ENCODE peak calls at places on chromosomes 3 and 15, in seven cellular contexts. J is upper lobe of right lung, M is endothelial cell of umbilical vein, I is ovary, U is A549, V is Peyer's patch, W is IMR-90. S is an unnamed sample.

GRCh38 chr15:59999064-59999377 is 5.1 kb upstream of the FOXB1 start:
- DNase-seq in U (no peak), V (no peak), W (no peak), I (no peak), J (no peak), M (no peak), S (no peak)

GRCh38 chr3:130111185-130111864 is 29.7 kb downstream of the ALG1L2 start:
- DNase-seq in J (peak), I (peak), U (peak), V (peak), W (peak), M (peak), S (peak)

GRCh38 chr15:56967336-56967735 is 48.9 kb downstream of the TCF12 start:
- DNase-seq in W (no peak), I (no peak), U (no peak), J (no peak), V (no peak), M (no peak), S (no peak)

GRCh38 chr3:107414325-107414964 is 37.2 kb downstream of the CCDC54 start:
- DNase-seq in V (no peak), W (no peak), J (no peak), I (no peak), U (no peak), M (no peak), S (no peak)

GRCh38 chr3:174387736-174388135 is 471.4 kb upstream of the NAALADL2 start:
- DNase-seq in W (no peak), M (no peak), U (no peak), I (no peak), J (no peak), V (no peak), S (no peak)

GRCh38 chr15:57640935-57641682 is 49.4 kb downstream of the MYZAP start:
- DNase-seq in M (peak), J (no peak), I (no peak), U (peak), V (no peak), W (peak), S (no peak)

GRCh38 chr3:58101499-58102370 is 93.5 kb downstream of the FLNB start:
- DNase-seq in M (no peak), J (no peak), U (no peak), I (no peak), W (no peak), V (no peak), S (no peak)

GRCh38 chr3:23923786-23924185 is 6.9 kb downstream of the RPL15 start:
- DNase-seq in J (no peak), M (peak), W (peak), I (no peak), U (no peak), V (no peak), S (peak)

GRCh38 chr15:56918907-56919707 is 663 bp downstream of the TCF12 start:
- DNase-seq in J (peak), M (peak), W (peak), U (peak), V (peak), I (peak), S (no peak)

GRCh38 chr3:112769624-112770023 is 77.0 kb downstream of the CD200R1L start:
- DNase-seq in W (peak), V (no peak), J (no peak), I (no peak), M (no peak), U (no peak), S (no peak)

GRCh38 chr3:13308406-13308805 is 111.7 kb downstream of the NUP210 start:
- DNase-seq in I (no peak), U (peak), V (peak), J (no peak), W (peak), M (no peak), S (no peak)

GRCh38 chr3:13303410-13303809 is 116.7 kb downstream of the NUP210 start:
- DNase-seq in W (no peak), U (no peak), M (no peak), J (no peak), I (no peak), V (peak), S (no peak)

GRCh38 chr3:13307041-13307440 is 113.1 kb downstream of the NUP210 start:
- DNase-seq in I (no peak), J (no peak), U (no peak), W (no peak), V (peak), M (no peak), S (no peak)

GRCh38 chr3:13309004-13309403 is 111.1 kb downstream of the NUP210 start:
- DNase-seq in U (no peak), I (no peak), J (no peak), W (no peak), M (no peak), V (peak), S (no peak)

DNA sequence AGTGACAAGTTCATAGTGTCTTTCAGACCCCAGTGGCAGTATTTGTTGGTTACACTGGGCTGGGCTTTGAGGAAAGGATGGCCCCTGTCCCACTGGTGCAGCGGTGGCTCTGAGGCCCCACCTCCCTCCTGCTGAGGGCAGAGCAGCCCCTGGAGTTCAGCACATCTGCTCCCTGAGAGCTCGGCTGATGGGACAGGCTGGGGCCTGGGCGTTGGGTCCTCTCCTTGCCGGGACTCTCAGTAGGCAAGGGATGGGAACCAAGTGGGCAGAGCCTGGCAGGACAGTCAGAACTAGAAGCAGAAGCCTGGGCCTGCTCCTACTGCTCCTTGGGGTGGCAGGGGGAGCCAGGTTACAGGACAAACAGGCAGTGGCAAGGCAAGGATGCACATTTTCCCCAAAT is 114.5 kb downstream of the NUP210 start:
- DNase-seq in I (no peak), M (no peak), V (peak), W (no peak), U (no peak), J (no peak), S (no peak)
- H3K27ac ChIP-seq in I (no peak), M (no peak), V (no peak), W (no peak), U (no peak), J (no peak), S (no peak)

GRCh38 chr15:101081900-101082299 is 162.7 kb downstream of the LRRK1 start:
- DNase-seq in I (no peak), U (no peak), M (no peak), W (no peak), V (no peak), J (no peak), S (no peak)

GRCh38 chr15:101083336-101084045 is 164.3 kb downstream of the LRRK1 start:
- DNase-seq in V (no peak), U (no peak), M (no peak), J (no peak), I (no peak), W (no peak), S (no peak)

GRCh38 chr15:101078669-101079323 is 159.6 kb downstream of the LRRK1 start:
- DNase-seq in V (peak), I (no peak), W (no peak), J (no peak), M (no peak), U (no peak), S (no peak)
- H3K27ac ChIP-seq in V (no peak), I (no peak), W (no peak), J (no peak), M (no peak), U (no peak), S (no peak)

DNA sequence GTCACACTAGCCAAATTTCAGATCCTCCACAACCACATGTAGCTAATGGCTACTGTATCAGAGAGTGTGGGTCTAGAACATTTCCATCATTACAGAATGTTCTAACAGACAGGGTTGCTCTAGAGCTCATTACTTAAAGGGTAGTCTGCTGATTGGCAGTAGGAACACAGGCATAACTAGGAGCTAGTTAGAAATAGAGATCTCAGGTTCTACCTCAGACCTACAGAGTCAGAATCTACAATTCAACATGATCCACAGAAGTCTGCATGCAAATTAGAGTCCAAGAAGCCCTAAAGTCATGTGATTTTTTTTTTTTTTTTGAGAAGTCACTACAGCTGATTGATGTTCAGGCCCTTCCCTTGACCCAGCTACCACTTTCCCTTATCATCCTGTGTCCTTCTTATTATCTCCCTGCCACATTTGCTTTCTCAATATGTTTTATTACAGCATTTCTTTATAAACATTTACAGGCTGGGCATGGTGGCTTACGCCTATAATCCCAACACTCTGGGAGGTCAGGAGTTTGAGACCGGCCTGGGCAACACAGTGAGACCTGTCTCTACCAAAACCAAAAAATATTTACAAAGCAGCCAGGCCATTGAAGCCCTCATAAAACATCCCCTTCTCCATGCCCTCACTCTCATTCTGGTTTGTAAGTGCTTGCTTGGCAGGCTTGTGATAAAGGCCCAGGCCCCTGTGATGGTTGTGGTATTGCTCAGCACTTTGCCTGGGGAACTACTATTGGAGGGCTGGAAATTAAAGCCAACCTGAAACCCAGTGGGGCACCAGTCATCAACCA is 3.8 kb upstream of the ABHD5 start:
- DNase-seq in W (no peak), U (no peak), M (no peak), J (no peak), V (no peak), I (no peak), S (no peak)
- H3K27ac ChIP-seq in W (no peak), U (no peak), M (no peak), J (no peak), V (no peak), I (no peak), S (no peak)

GRCh38 chr3:179068779-179069530 is 2.7 kb downstream of the ZMAT3 start:
- DNase-seq in W (peak), V (no peak), U (peak), J (no peak), I (no peak), M (peak), S (no peak)

GRCh38 chr3:179071569-179072397 is at the start of gene ZMAT3:
- DNase-seq in M (peak), W (peak), J (peak), I (peak), V (peak), U (peak), S (peak)

GRCh38 chr3:179071161-179071568 is 444 bp downstream of the ZMAT3 start:
- DNase-seq in J (no peak), I (no peak), U (peak), M (peak), W (peak), V (no peak), S (no peak)

GRCh38 chr3:179067839-179068238 is 3.8 kb downstream of the ZMAT3 start:
- DNase-seq in W (no peak), J (no peak), I (no peak), M (peak), V (no peak), U (no peak), S (no peak)

DNA sequence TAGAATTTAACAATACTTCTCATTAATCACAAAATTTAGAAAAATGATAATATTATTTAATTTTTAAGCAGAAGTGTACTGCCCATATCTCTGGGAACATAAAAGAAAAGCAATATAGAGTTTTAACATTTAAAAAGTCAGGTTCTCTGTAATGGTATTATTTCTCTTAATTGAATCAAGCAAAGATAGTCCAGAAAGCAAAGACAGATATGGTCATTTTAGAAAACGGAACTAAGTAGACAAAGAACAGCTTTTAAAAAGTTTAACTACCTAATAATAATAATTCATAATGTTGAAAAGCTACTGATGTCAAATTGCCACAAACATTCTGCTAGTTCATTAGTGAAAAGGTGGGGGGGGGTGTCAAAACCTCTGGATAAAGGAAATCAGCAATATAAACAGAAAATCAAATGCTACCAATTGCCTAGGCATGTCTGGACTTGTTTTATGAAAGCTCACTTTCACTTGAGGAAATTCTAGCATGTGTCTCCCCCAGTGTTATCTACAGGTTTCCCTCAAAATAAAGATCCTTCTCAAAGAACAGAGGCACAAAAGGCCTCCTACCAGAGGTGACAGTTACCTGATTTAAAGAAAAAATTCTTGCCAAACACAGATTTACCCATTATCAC is 1.7 kb downstream of the ZMAT3 start:
- DNase-seq in V (no peak), M (peak), J (no peak), I (no peak), U (no peak), W (peak), S (no peak)
- H3K27ac ChIP-seq in V (no peak), M (peak), J (peak), I (no peak), U (peak), W (peak), S (no peak)

DNA sequence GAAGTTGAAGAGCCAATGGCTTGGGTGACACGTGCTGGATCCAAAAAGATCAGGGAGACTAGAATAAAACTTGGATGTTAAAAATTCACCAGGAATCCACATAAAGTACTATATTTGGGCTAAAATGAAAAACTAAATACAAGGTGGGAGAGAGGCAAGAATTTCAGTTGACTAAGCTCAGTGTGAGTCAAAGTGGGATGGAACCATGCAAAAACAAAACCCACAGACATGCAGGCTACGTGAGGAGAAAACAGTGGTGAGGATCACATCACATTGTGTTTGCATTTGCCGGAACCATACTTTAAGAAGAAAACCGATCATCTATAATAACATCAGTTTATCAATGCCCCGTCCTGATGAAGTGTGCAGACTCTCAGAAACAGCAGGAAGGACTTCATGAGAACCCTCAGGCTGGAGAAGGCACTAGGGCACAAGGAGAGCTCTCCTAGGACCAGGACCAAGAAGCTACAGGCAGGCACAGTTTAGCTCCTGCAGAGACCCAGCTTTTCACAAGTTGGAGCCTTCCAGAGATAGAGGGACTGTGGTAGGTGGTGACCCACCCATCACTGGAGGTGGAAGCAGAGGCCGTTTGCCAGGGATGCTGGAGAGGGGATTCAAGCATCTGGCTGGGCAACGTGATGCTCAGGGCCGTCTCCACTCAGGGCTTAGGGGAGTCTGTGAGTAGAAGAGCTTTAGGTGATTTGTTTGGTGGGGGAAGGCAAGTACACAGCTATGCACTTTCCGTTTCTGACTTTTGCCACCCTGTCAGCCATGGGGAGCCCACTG is 29.0 kb upstream of the NR2E3 start:
- DNase-seq in U (no peak), V (no peak), M (no peak), I (no peak), J (no peak), W (peak), S (no peak)
- H3K27ac ChIP-seq in U (peak), V (no peak), M (no peak), I (no peak), J (no peak), W (no peak), S (no peak)

DNA sequence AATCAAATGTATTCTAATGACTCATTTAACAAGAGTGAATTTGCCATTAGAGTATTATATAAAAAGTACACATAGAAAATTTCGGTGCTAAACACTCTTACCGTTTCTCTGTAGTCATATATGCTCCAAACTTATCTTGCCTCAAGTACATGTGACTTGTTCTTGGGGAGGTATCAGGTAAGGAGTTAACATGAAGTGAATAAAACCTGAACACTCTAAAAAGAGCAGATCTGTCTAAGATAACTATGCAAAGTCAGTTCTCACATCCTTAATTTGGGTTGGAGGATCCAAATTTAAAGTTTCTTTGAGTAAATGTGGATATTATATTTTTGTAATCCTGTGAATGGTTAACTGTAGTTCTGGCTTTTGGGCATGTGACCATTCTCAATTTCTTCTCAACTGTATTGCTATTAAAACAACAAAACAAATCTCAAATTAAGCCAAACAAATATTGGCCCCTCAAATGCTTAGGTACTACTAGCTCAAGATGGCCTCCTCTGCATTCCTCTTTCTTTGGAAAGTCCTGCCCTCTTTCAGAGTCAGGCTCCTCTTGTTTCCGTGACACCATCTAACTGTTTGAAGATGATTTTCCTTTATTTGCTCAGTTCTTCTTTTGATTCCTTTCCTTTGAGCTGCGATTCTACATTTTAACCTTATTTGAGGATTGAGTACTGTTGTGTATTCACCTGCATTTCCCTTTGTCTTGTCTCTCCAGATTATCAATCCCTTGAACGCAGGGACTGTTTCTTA is 4.2 kb downstream of the EDEM1 start:
- DNase-seq in V (no peak), I (no peak), U (no peak), M (no peak), W (no peak), J (no peak), S (no peak)
- H3K27ac ChIP-seq in V (no peak), I (no peak), U (no peak), M (no peak), W (no peak), J (no peak), S (no peak)

DNA sequence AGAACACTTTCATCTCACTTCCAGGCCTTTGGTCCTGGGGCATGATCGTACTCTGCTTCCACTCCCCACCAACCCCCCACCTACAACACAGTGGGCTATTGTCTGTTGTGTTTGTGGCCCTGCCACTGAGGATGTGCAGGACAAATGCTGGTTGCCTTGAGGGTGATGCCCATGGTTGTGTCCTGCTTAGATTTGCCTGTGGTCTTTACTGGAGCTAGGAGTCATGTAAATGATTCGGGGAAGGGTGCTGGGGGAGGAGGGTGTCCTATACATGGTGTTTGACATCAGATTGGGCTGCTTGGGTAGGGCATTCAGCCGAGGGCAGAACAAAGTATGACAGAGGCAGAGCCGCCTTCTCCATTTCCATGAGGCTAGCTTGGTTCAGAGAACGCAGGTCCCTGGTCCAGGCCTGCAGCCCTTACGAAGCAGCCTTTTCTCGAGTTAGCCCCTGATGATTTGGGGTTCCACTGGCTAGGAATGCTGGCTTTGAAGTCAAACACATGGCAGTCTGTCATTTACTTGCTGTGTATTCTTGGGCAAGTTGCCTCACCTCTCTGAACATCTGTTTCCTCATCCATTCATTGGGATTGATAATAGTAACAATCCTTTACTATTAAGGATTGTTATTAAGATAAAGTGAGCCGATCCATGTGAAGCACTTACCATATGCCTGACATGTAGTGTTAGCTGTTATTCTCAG is 6.9 kb downstream of the CORO2B start:
- DNase-seq in V (peak), I (peak), M (no peak), J (no peak), U (no peak), W (no peak), S (no peak)
- H3K27ac ChIP-seq in V (no peak), I (peak), M (no peak), J (no peak), U (peak), W (peak), S (no peak)

S was measured in AG04450.